ENCODE peak calls at places on chromosomes 12 and 14, in six cellular contexts. O, Q, P, S, A and J are unnamed samples.

GRCh38 chr14:88189040-88189839 is 133.8 kb downstream of the KCNK10 start:
- DNase-seq in O (peak; percentile 77), Q (peak; percentile 87), P (peak; percentile 40), S (peak; percentile 79), A (no peak), J (peak; percentile 56)

GRCh38 chr12:52647601-52648000 is 4.4 kb downstream of the KRT2 start:
- DNase-seq in O (no peak), Q (no peak), P (no peak), S (no peak), A (no peak), J (no peak)

GRCh38 chr12:41167701-41168100 is 20.4 kb upstream of the PDZRN4 start:
- DNase-seq in O (no peak), Q (no peak), P (no peak), S (no peak), A (no peak), J (no peak)

GRCh38 chr12:52530905-52531304 is 10.7 kb upstream of the KRT5 start:
- DNase-seq in O (no peak), Q (no peak), P (no peak), S (no peak), A (no peak), J (no peak)

GRCh38 chr12:54378791-54379400 is 5.6 kb downstream of the ZNF385A start:
- DNase-seq in O (no peak), Q (no peak), P (no peak), S (no peak), A (peak; percentile 81), J (peak; percentile 66)

GRCh38 chr14:81511110-81511900 is 22.3 kb downstream of the SEL1L start:
- DNase-seq in O (no peak), Q (no peak), P (no peak), S (no peak), A (no peak), J (no peak)

GRCh38 chr12:47797432-47797831 is 22.3 kb downstream of the HDAC7 start:
- DNase-seq in O (no peak), Q (no peak), P (no peak), S (no peak), A (no peak), J (no peak)

GRCh38 chr12:49030119-49030518 is 11.5 kb upstream of the PRKAG1 start:
- DNase-seq in O (no peak), Q (no peak), P (no peak), S (no peak), A (no peak), J (no peak)

GRCh38 chr14:43135877-43136411 is 1371.1 kb downstream of the FSCB start:
- DNase-seq in O (no peak), Q (no peak), P (no peak), S (no peak), A (no peak), J (no peak)

GRCh38 chr14:83419420-83419819 is 1885.8 kb upstream of the SEL1L start:
- DNase-seq in O (no peak), Q (no peak), P (no peak), S (peak; percentile 78), A (no peak), J (no peak)

GRCh38 chr12:30965613-30965985 is 39.1 kb downstream of the TSPAN11 start:
- DNase-seq in O (no peak), Q (no peak), P (no peak), S (no peak), A (no peak), J (no peak)

GRCh38 chr12:69947922-69948321 is 122.9 kb downstream of the MYRFL start:
- DNase-seq in O (no peak), Q (no peak), P (no peak), S (no peak), A (no peak), J (no peak)

GRCh38 chr14:68639518-68640292 is 153.2 kb downstream of the ZFP36L1 start:
- DNase-seq in O (no peak), Q (no peak), P (no peak), S (no peak), A (no peak), J (no peak)

GRCh38 chr12:130163461-130164215 is 1.4 kb downstream of the FZD10 start:
- DNase-seq in O (no peak), Q (no peak), P (no peak), S (no peak), A (no peak), J (no peak)

GRCh38 chr12:122135437-122136031 is 38.5 kb downstream of the IL31 start:
- DNase-seq in O (no peak), Q (no peak), P (no peak), S (no peak), A (no peak), J (no peak)

GRCh38 chr14:77543240-77543551 is 44.6 kb upstream of the ISM2 start:
- DNase-seq in O (peak; percentile 14), Q (no peak), P (no peak), S (no peak), A (no peak), J (no peak)

GRCh38 chr12:42636993-42637392 is 47.4 kb upstream of the PRICKLE1 start:
- DNase-seq in O (no peak), Q (no peak), P (no peak), S (no peak), A (no peak), J (no peak)

GRCh38 chr12:77031745-77032144 is 33.6 kb downstream of the E2F7 start:
- DNase-seq in O (peak; percentile 83), Q (peak; percentile 61), P (no peak), S (no peak), A (no peak), J (peak; percentile 19)

GRCh38 chr14:37593496-37594237 is 1.4 kb downstream of the FOXA1 start:
- DNase-seq in O (no peak), Q (no peak), P (no peak), S (no peak), A (no peak), J (no peak)

GRCh38 chr14:41597647-41598046 is 9.0 kb upstream of the LRFN5 start:
- DNase-seq in O (no peak), Q (no peak), P (no peak), S (no peak), A (no peak), J (no peak)

DNA sequence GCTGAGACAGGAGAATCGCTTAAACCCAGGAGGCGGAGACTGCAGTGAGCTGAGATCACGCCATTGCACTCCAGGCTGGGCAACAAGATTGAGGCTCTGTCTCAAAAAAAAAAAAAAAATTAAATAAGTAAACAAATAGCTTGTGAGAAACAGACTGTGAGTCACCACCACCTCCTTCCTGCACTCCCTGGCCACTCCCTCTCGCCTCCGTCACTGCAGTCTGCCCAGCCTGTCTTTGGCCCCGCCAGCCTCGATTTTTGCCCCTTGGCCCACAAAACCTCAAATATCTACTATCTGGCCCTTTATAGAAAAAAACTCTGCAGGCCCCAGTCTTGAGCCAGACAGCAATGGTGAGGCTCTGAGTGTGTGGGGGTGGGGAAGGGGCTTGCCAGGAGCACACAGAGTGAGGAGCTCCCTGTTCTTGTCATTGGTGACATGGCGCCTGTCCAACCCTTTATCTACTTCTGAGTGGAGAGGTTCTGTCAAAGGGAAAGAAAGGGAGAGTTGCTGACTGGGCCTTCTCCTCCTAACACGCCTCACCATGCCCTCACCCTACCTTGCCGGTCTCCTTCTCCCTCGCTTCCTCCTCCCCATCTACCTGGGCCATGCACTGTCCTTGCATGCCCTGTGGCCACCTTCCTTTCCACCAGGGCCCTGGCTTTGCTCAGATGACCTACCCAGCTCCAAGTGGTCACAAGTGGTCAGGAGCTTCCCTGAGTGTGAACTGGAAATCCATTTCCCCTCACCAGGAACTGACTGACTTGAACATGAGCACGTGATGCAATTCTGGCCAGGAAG is 22.1 kb downstream of the LGMN start:
- DNase-seq in O (peak; percentile 90), Q (peak; percentile 89), P (no peak), S (peak; percentile 82), A (peak; percentile 39), J (peak; percentile 85)
- H3K4me1 ChIP-seq in O (peaks cover 10% of the 10 kb centered on the region), Q (peaks cover 9% of the 10 kb centered on the region), P (no peaks in the 10 kb centered on the region), S (no peaks in the 10 kb centered on the region), A (peaks cover 55% of the 10 kb centered on the region), J (peaks cover 13% of the 10 kb centered on the region)

GRCh38 chr12:111027431-111027830 is 107.1 kb upstream of the MYL2 start:
- DNase-seq in O (no peak), Q (no peak), P (no peak), S (no peak), A (no peak), J (no peak)

GRCh38 chr12:111024205-111024794 is 103.9 kb upstream of the MYL2 start:
- DNase-seq in O (peak; percentile 13), Q (peak; percentile 4), P (peak; percentile 43), S (peak; percentile 33), A (peak; percentile 51), J (peak; percentile 59)

GRCh38 chr12:111025792-111026430 is 105.5 kb upstream of the MYL2 start:
- DNase-seq in O (no peak), Q (no peak), P (no peak), S (no peak), A (no peak), J (no peak)

GRCh38 chr12:111025301-111025700 is 104.9 kb upstream of the MYL2 start:
- DNase-seq in O (no peak), Q (no peak), P (no peak), S (no peak), A (no peak), J (no peak)

GRCh38 chr12:111022386-111022785 is 102.0 kb upstream of the MYL2 start:
- DNase-seq in O (no peak), Q (no peak), P (no peak), S (no peak), A (no peak), J (no peak)
- H3K27me3 ChIP-seq in O (no peaks in the 10 kb centered on the region), Q (peaks cover 1% of the 10 kb centered on the region), P (no peaks in the 10 kb centered on the region), S (no peaks in the 10 kb centered on the region), A (peaks cover 64% of the 10 kb centered on the region), J (peaks cover 22% of the 10 kb centered on the region)

GRCh38 chr12:6942331-6942665 is 1.3 kb upstream of the RNU7-1 start:
- DNase-seq in O (peak; percentile 38), Q (no peak), P (no peak), S (no peak), A (no peak), J (no peak)

GRCh38 chr12:6945613-6946012 is 1.8 kb downstream of the C12orf57 start:
- DNase-seq in O (no peak), Q (no peak), P (no peak), S (no peak), A (no peak), J (no peak)

GRCh38 chr12:6943387-6943718 is 263 bp upstream of the RNU7-1 start:
- DNase-seq in O (peak; percentile 95), Q (peak; percentile 94), P (no peak), S (peak; percentile 87), A (peak; percentile 71), J (no peak)

GRCh38 chr12:6944381-6945186 is 762 bp downstream of the C12orf57 start:
- DNase-seq in O (peak; percentile 91), Q (peak; percentile 92), P (peak; percentile 84), S (peak; percentile 93), A (peak; percentile 94), J (peak; percentile 96)

DNA sequence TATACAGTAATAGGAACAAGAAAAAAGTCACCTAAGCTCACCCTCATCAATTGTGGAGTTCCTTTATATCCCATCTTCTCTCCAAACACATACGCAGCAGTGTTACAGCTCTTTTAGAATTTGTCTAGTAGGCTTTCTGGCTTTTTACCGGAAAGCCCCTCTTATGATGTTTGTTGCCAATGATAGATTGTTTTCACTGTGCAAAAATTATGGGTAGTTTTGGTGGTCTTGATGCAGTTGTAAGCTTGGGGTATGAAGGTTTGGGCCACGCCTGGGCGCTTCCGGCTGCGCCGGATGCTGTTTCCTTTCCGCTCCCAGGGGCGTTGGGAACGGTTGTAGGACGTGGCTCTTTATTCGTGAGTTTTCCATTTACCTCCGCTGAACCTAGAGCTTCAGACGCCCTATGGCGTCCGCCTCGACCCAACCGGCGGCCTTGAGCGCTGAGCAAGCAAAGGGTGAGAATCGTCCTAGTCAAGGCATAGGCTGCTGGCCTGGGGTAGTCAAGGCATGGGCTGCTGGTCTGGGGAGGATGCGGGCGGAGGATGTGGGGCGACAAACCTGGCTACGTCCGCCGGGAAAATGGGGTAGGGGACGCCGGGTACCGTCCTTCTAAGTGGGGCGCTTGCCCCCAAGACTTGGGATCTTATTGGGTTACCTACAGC is at the start of the genes C12orf57 and RNU7-1:
- DNase-seq in O (peak; percentile 90), Q (peak; percentile 89), P (peak; percentile 85), S (peak; percentile 78), A (peak; percentile 77), J (peak; percentile 91)
- H3K4me1 ChIP-seq in O (peaks cover 15% of the 10 kb centered on the region), Q (peaks cover 5% of the 10 kb centered on the region), P (peaks cover 58% of the 10 kb centered on the region), S (no peaks in the 10 kb centered on the region), A (peaks cover 75% of the 10 kb centered on the region), J (peaks cover 27% of the 10 kb centered on the region)

GRCh38 chr14:32941668-32942065 is 3.0 kb downstream of the NPAS3 start:
- DNase-seq in O (no peak), Q (no peak), P (no peak), S (no peak), A (no peak), J (no peak)
- H3K27me3 ChIP-seq in O (peaks cover 11% of the 10 kb centered on the region), Q (peaks cover 27% of the 10 kb centered on the region), P (peaks cover 23% of the 10 kb centered on the region), S (peaks cover 3% of the 10 kb centered on the region), A (peaks cover 24% of the 10 kb centered on the region), J (peaks cover 38% of the 10 kb centered on the region)